ENCODE peak calls at places on chromosome 21, in six cellular contexts. One of them, this sample, is unnamed.

GRCh38 chr21:45110873-45111624 is 36.7 kb downstream of the ADARB1 start:
- DNase-seq in body of pancreas: no peak
- DNase-seq in progenitor cell of endocrine pancreas: no peak
- DNase-seq in NCI-H2081: no peak
- DNase-seq in IMR-90: no peak
- DNase-seq in pons: no peak
- DNase-seq in this sample: no peak

GRCh38 chr21:29342394-29342957 is 43.8 kb downstream of the BACH1 start:
- DNase-seq in body of pancreas: peak; percentile 45
- DNase-seq in progenitor cell of endocrine pancreas: no peak
- DNase-seq in NCI-H2081: no peak
- DNase-seq in IMR-90: peak; percentile 99
- DNase-seq in pons: no peak
- DNase-seq in this sample: no peak

GRCh38 chr21:32141009-32141357 is 137.9 kb downstream of the MIS18A start:
- DNase-seq in NCI-H2081: no peak
- DNase-seq in pons: no peak
- DNase-seq in progenitor cell of endocrine pancreas: no peak
- DNase-seq in IMR-90: no peak
- DNase-seq in body of pancreas: no peak
- DNase-seq in this sample: no peak

GRCh38 chr21:46454142-46454541 is 4.5 kb upstream of the DIP2A start:
- DNase-seq in IMR-90: peak; percentile 34
- DNase-seq in pons: no peak
- DNase-seq in body of pancreas: no peak
- DNase-seq in NCI-H2081: no peak
- DNase-seq in progenitor cell of endocrine pancreas: no peak
- DNase-seq in this sample: no peak

GRCh38 chr21:41673071-41673470 is 93.8 kb downstream of the RIPK4 start:
- DNase-seq in progenitor cell of endocrine pancreas: no peak
- DNase-seq in IMR-90: no peak
- DNase-seq in NCI-H2081: no peak
- DNase-seq in pons: no peak
- DNase-seq in body of pancreas: no peak
- DNase-seq in this sample: no peak

GRCh38 chr21:34133392-34133791 is 60.0 kb downstream of the MRPS6 start:
- DNase-seq in progenitor cell of endocrine pancreas: no peak
- DNase-seq in body of pancreas: no peak
- DNase-seq in NCI-H2081: no peak
- DNase-seq in pons: no peak
- DNase-seq in IMR-90: no peak
- DNase-seq in this sample: no peak

GRCh38 chr21:44299458-44300261 is at the start of gene PFKL:
- DNase-seq in progenitor cell of endocrine pancreas: peak; percentile 48
- DNase-seq in body of pancreas: peak; percentile 63
- DNase-seq in IMR-90: peak; percentile 20
- DNase-seq in pons: peak; percentile 48
- DNase-seq in NCI-H2081: peak; percentile 15
- DNase-seq in this sample: peak; percentile 74

GRCh38 chr21:45295576-45296365 is 8.1 kb upstream of the POFUT2 start:
- DNase-seq in progenitor cell of endocrine pancreas: peak; percentile 4
- DNase-seq in pons: no peak
- DNase-seq in NCI-H2081: no peak
- DNase-seq in IMR-90: peak; percentile 91
- DNase-seq in body of pancreas: no peak
- DNase-seq in this sample: peak; percentile 10

GRCh38 chr21:21096956-21097355 is 98.7 kb downstream of the NCAM2 start:
- DNase-seq in NCI-H2081: no peak
- DNase-seq in body of pancreas: no peak
- DNase-seq in pons: peak; percentile 93
- DNase-seq in IMR-90: no peak
- DNase-seq in progenitor cell of endocrine pancreas: no peak
- DNase-seq in this sample: no peak

GRCh38 chr21:28230559-28230958 is 762.1 kb downstream of the LTN1 start:
- DNase-seq in IMR-90: peak; percentile 33
- DNase-seq in pons: no peak
- DNase-seq in progenitor cell of endocrine pancreas: no peak
- DNase-seq in NCI-H2081: no peak
- DNase-seq in body of pancreas: no peak
- DNase-seq in this sample: no peak

GRCh38 chr21:45607021-45607921 is 36.3 kb upstream of the PCBP3 start:
- DNase-seq in progenitor cell of endocrine pancreas: no peak
- DNase-seq in pons: no peak
- DNase-seq in body of pancreas: no peak
- DNase-seq in IMR-90: peak; percentile 24
- DNase-seq in NCI-H2081: no peak
- DNase-seq in this sample: no peak

GRCh38 chr21:43648171-43648570 is 11.1 kb downstream of the HSF2BP start:
- DNase-seq in pons: no peak
- DNase-seq in NCI-H2081: no peak
- DNase-seq in IMR-90: no peak
- DNase-seq in progenitor cell of endocrine pancreas: no peak
- DNase-seq in body of pancreas: no peak
- DNase-seq in this sample: no peak

GRCh38 chr21:38992737-38993136 is 187.0 kb downstream of the ETS2 start:
- DNase-seq in progenitor cell of endocrine pancreas: no peak
- DNase-seq in IMR-90: no peak
- DNase-seq in body of pancreas: no peak
- DNase-seq in NCI-H2081: no peak
- DNase-seq in pons: no peak
- DNase-seq in this sample: no peak

GRCh38 chr21:18164933-18165332 is 79.7 kb upstream of the CHODL start:
- DNase-seq in pons: peak; percentile 76
- DNase-seq in IMR-90: no peak
- DNase-seq in progenitor cell of endocrine pancreas: no peak
- DNase-seq in body of pancreas: no peak
- DNase-seq in NCI-H2081: no peak
- DNase-seq in this sample: peak; percentile 24

GRCh38 chr21:42864812-42865211 is 14.5 kb downstream of the WDR4 start:
- DNase-seq in NCI-H2081: no peak
- DNase-seq in pons: no peak
- DNase-seq in IMR-90: no peak
- DNase-seq in body of pancreas: no peak
- DNase-seq in progenitor cell of endocrine pancreas: no peak
- DNase-seq in this sample: peak; percentile 41

GRCh38 chr21:23853796-23854379 is 1753.4 kb downstream of the MRPL39 start:
- DNase-seq in body of pancreas: peak; percentile 13
- DNase-seq in progenitor cell of endocrine pancreas: no peak
- DNase-seq in IMR-90: peak; percentile 31
- DNase-seq in pons: peak; percentile 71
- DNase-seq in NCI-H2081: no peak
- DNase-seq in this sample: peak; percentile 20

GRCh38 chr21:38831526-38832467 is 26.1 kb downstream of the ETS2 start:
- DNase-seq in pons: peak; percentile 75
- DNase-seq in progenitor cell of endocrine pancreas: no peak
- DNase-seq in body of pancreas: peak; percentile 87
- DNase-seq in IMR-90: peak; percentile 98
- DNase-seq in NCI-H2081: no peak
- DNase-seq in this sample: peak; percentile 67

GRCh38 chr21:45994086-45994661 is 12.6 kb downstream of the COL6A1 start:
- DNase-seq in pons: no peak
- DNase-seq in IMR-90: no peak
- DNase-seq in progenitor cell of endocrine pancreas: no peak
- DNase-seq in body of pancreas: peak; percentile 6
- DNase-seq in NCI-H2081: no peak
- DNase-seq in this sample: peak; percentile 12

This sample was measured in testis.